ENCODE peak calls at places on chromosomes 2 and 18, in five cellular contexts. W is transverse colon, B is HL-60, R is stomach, Y is HCT116. E is an unnamed sample.

GRCh38 chr2:220226076-220226475 is 598.6 kb downstream of the SLC4A3 start:
- DNase-seq in W (no peak), B (no peak), R (no peak), Y (no peak), E (no peak)

GRCh38 chr18:25503567-25504081 is 151.7 kb upstream of the ZNF521 start:
- DNase-seq in W (peak), B (no peak), R (no peak), Y (peak), E (no peak)

GRCh38 chr2:136327162-136327852 is 209.4 kb upstream of the CXCR4 start:
- DNase-seq in W (peak), B (no peak), R (peak), Y (no peak), E (no peak)

GRCh38 chr2:131031431-131031841 is 61.8 kb downstream of the FAM168B start:
- DNase-seq in W (no peak), B (no peak), R (no peak), Y (no peak), E (no peak)

GRCh38 chr18:63253428-63254372 is 65.9 kb downstream of the BCL2 start:
- DNase-seq in W (no peak), B (peak), R (no peak), Y (no peak), E (peak)

GRCh38 chr18:77138270-77138669 is 5.7 kb upstream of the MBP start:
- DNase-seq in W (no peak), B (no peak), R (peak), Y (no peak), E (no peak)

GRCh38 chr18:21433436-21433835 is 167.1 kb downstream of the ESCO1 start:
- DNase-seq in W (no peak), B (no peak), R (no peak), Y (no peak), E (no peak)

GRCh38 chr2:54497738-54498680 is 41.9 kb downstream of the SPTBN1 start:
- DNase-seq in W (no peak), B (no peak), R (no peak), Y (no peak), E (no peak)

GRCh38 chr2:52465267-52465666 is 1302.3 kb upstream of the CHAC2 start:
- DNase-seq in W (no peak), B (no peak), R (no peak), Y (no peak), E (no peak)

GRCh38 chr2:233852056-233852455 is 2.3 kb downstream of the HJURP start:
- DNase-seq in W (no peak), B (peak), R (peak), Y (no peak), E (peak)

GRCh38 chr2:106642679-106643078 is 155.5 kb downstream of the CD8B2 start:
- DNase-seq in W (no peak), B (no peak), R (no peak), Y (no peak), E (no peak)

GRCh38 chr2:27961997-27962396 is 71.5 kb downstream of the BABAM2 start:
- DNase-seq in W (no peak), B (no peak), R (no peak), Y (no peak), E (no peak)

GRCh38 chr18:34978533-34978893 is 62.7 kb upstream of the MAPRE2 start:
- DNase-seq in W (no peak), B (no peak), R (no peak), Y (no peak), E (no peak)

GRCh38 chr2:215780891-215781290 is 232.5 kb downstream of the MREG start:
- DNase-seq in W (no peak), B (no peak), R (no peak), Y (no peak), E (no peak)

GRCh38 chr2:29463181-29463900 is 348.1 kb downstream of the CLIP4 start:
- DNase-seq in W (no peak), B (no peak), R (no peak), Y (no peak), E (no peak)

GRCh38 chr2:145811467-145812162 is 1291.7 kb upstream of the ZEB2 start:
- DNase-seq in W (no peak), B (peak), R (no peak), Y (no peak), E (no peak)

GRCh38 chr2:54708584-54709340 is 14.7 kb upstream of the EML6 start:
- DNase-seq in W (peak), B (no peak), R (peak), Y (no peak), E (no peak)

GRCh38 chr2:235499306-235499812 is 5.5 kb downstream of the AGAP1 start:
- DNase-seq in W (no peak), B (no peak), R (no peak), Y (no peak), E (no peak)

GRCh38 chr2:54149623-54150501 is 34.4 kb downstream of the ACYP2 start:
- DNase-seq in W (no peak), B (no peak), R (no peak), Y (no peak), E (no peak)

GRCh38 chr2:6880200-6880733 is 2.7 kb downstream of the RSAD2 start:
- DNase-seq in W (no peak), B (no peak), R (no peak), Y (no peak), E (no peak)

GRCh38 chr2:130840506-130840905 is 3.8 kb downstream of the ARHGEF4 start:
- DNase-seq in W (no peak), B (no peak), R (no peak), Y (no peak), E (no peak)

GRCh38 chr2:174788291-174788929 is 24.1 kb upstream of the CHRNA1 start:
- DNase-seq in W (no peak), B (no peak), R (no peak), Y (peak), E (peak)

GRCh38 chr18:36662000-36662399 is 166.8 kb downstream of the TPGS2 start:
- DNase-seq in W (peak), B (no peak), R (no peak), Y (no peak), E (no peak)

GRCh38 chr2:212034841-212035585 is 503.6 kb downstream of the ERBB4 start:
- DNase-seq in W (no peak), B (no peak), R (no peak), Y (no peak), E (no peak)

GRCh38 chr2:28399946-28400345 is 7.3 kb downstream of the FOSL2 start:
- DNase-seq in W (no peak), B (no peak), R (no peak), Y (no peak), E (no peak)

GRCh38 chr2:20067992-20068727 is 16.7 kb upstream of the LAPTM4A start:
- DNase-seq in W (no peak), B (no peak), R (no peak), Y (no peak), E (no peak)

GRCh38 chr2:98909381-98910211 is 26.4 kb downstream of the CRACDL start:
- DNase-seq in W (peak), B (no peak), R (peak), Y (no peak), E (peak)

GRCh38 chr18:48838166-48838775 is 112.5 kb downstream of the SMAD7 start:
- DNase-seq in W (no peak), B (no peak), R (no peak), Y (no peak), E (no peak)

GRCh38 chr2:9311488-9311887 is 104.9 kb downstream of the ASAP2 start:
- DNase-seq in W (peak), B (no peak), R (no peak), Y (no peak), E (no peak)

GRCh38 chr2:152925540-152926448 is 207.4 kb downstream of the ARL6IP6 start:
- DNase-seq in W (peak), B (peak), R (peak), Y (peak), E (no peak)

GRCh38 chr18:28905509-28905908 is 728.6 kb upstream of the CDH2 start:
- DNase-seq in W (no peak), B (no peak), R (no peak), Y (no peak), E (no peak)

GRCh38 chr18:50879302-50880107 is 587 bp downstream of the ME2 start:
- DNase-seq in W (peak), B (no peak), R (peak), Y (no peak), E (no peak)

GRCh38 chr2:108271691-108272253 is 16.9 kb upstream of the SULT1C2 start:
- DNase-seq in W (peak), B (no peak), R (no peak), Y (no peak), E (peak)

GRCh38 chr2:47177042-47177565 is 22.0 kb upstream of the STPG4 start:
- DNase-seq in W (no peak), B (no peak), R (no peak), Y (no peak), E (no peak)

GRCh38 chr2:230589497-230590015 is 123.1 kb upstream of the CAB39 start:
- DNase-seq in W (peak), B (peak), R (no peak), Y (no peak), E (no peak)

GRCh38 chr2:104004818-104005217 is 849.1 kb upstream of the POU3F3 start:
- DNase-seq in W (no peak), B (no peak), R (no peak), Y (no peak), E (no peak)

GRCh38 chr2:85712849-85713612 is 18.9 kb downstream of the GNLY start:
- DNase-seq in W (peak), B (no peak), R (peak), Y (no peak), E (no peak)

GRCh38 chr2:223108376-223109100 is 56.5 kb downstream of the KCNE4 start:
- DNase-seq in W (no peak), B (peak), R (no peak), Y (no peak), E (peak)

DNA sequence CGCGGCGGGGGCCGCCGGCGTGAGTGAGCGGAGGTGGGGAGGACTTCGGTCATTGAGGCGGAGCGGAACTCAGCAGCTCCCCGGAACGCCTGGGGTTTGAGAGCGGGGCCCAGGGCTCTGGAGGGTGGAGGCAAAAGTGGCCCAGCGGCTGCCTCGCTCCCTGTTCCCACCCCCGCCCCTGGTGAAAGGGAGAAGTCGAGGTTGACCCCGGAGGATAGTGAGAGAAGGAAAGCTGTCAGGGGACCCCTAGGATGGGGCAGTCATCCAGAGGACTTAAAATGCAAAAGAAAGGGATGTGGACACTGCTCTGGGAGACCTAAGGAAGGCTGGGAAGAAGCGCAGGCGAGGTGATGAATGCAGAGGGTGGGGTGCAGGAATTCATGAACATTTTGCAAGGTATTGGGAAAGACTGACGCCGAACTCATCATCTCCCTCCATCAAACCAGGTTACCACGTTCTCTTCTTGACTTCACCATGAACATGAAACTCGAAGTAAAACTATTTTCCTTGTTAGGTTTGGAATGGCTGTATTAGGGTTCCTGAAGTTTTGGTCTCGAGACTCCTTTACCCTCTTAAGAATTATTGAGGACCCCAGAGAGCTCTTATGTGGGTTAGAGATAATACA is 788 bp downstream of the MALT1 start:
- DNase-seq in W (peak), B (no peak), R (peak), Y (no peak), E (no peak)
- TF ChIP-seq POLR2AphosphoS5 in W (no peak), B (no peak), R (no peak), Y (no peak), E (no peak)

GRCh38 chr18:4807495-4808293 is 352.6 kb upstream of the DLGAP1 start:
- DNase-seq in W (no peak), B (no peak), R (no peak), Y (no peak), E (no peak)
- TF ChIP-seq POLR2AphosphoS5 in W (no peak), B (no peak), R (no peak), Y (no peak), E (no peak)

DNA sequence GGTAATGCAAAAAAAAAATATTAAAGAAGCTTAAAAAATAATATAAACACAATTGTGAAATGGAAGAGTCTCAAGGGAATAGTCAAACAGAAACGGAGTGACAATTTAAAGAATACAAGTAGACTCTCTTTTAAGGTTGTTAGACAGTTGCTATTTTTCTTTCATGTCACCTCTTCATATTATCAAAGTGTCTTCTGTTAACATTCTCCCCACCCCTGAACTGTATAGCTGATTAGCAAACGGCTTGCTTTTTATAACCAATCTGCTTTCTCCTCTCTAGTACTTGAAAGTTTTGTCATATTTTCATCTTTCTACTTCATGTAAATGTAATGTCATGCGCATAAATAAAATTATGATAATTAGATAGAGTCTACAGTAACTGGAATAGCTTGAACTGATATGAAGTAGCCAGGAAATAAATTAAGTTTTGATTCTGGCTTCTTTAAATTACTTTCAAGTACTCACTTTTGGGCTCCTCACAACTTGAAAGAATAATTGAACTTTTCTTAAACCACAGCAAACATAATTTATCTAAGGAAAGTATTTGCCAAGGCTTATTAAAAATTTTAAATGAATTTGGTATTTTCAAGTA is 36.9 kb downstream of the BARD1 start:
- DNase-seq in W (no peak), B (no peak), R (no peak), Y (no peak), E (no peak)
- TF ChIP-seq POLR2AphosphoS5 in W (no peak), B (no peak), R (no peak), Y (no peak), E (no peak)

GRCh38 chr2:142621287-142621686 is 256.2 kb upstream of the KYNU start:
- DNase-seq in W (no peak), B (no peak), R (no peak), Y (no peak), E (no peak)
- TF ChIP-seq POLR2AphosphoS5 in W (no peak), B (no peak), R (no peak), Y (no peak), E (no peak)

GRCh38 chr2:208294482-208295024 is 28.5 kb downstream of the PIKFYVE start:
- DNase-seq in W (no peak), B (no peak), R (no peak), Y (no peak), E (no peak)
- TF ChIP-seq POLR2AphosphoS5 in W (no peak), B (no peak), R (no peak), Y (no peak), E (no peak)

GRCh38 chr2:42918041-42918440 is 125.7 kb upstream of the HAAO start:
- DNase-seq in W (no peak), B (no peak), R (no peak), Y (no peak), E (no peak)

GRCh38 chr2:42918671-42919335 is 126.4 kb upstream of the HAAO start:
- DNase-seq in W (no peak), B (no peak), R (no peak), Y (no peak), E (no peak)

GRCh38 chr2:42914860-42915259 is 122.5 kb upstream of the HAAO start:
- DNase-seq in W (no peak), B (no peak), R (no peak), Y (no peak), E (no peak)

GRCh38 chr2:42916394-42916793 is 124.0 kb upstream of the HAAO start:
- DNase-seq in W (no peak), B (no peak), R (no peak), Y (no peak), E (no peak)

DNA sequence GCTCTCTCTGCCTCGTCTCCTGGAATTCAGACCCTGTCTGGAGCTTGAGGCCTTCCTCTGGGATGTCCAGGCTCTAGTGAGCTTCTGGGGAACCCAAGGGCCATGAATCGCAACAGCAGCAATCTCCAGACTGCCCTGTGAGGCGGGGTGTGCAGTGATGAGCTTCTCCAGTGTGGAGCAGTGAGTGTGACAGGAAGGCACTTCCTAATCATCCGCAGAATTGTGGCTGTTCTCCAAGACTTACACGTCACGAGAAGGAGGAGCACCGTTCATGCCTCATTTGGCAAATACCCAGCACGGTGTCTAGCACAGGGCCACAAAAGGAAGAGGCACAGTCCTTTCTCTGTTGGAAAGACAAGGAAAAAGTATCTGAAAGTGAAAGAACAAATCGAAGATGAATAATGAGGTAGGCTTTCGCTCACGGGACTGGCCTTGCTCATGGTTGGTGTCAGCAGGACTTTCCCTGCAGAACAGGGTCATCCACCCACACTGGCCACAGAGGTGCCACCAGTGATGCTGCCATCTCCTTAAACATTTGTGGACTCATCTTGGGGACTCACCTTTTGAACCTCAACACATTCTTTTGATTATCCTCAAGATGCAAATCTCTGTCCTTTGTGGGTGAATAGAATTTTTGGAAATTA is 125.1 kb upstream of the HAAO start:
- DNase-seq in W (peak), B (no peak), R (no peak), Y (no peak), E (no peak)
- TF ChIP-seq POLR2AphosphoS5 in W (no peak), B (no peak), R (no peak), Y (no peak), E (peak)

DNA sequence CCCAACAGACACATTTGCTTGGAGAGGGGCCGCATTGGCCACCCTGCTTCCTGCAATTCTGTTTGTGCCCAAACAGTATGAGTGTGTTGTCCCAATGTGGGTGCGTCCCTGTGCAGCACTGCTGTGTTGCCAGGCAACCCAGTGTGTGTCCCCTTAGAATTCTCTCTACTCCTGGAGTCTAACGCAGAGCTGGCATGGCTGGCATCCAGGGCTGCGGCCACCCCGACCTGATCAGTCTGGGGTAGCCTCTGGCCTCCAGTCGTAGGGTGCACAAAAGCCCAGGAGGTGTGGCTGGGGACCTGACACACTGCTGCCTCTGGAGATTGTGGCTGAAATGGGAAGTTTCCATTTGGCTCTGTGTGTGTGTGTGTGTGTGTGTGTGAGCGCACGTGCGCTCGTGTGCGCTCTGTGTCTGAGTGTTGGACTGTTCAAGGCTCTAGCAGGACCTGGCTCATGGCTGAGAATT is 48.0 kb downstream of the TEX44 start:
- DNase-seq in W (peak), B (peak), R (peak), Y (peak), E (no peak)
- TF ChIP-seq POLR2AphosphoS5 in W (no peak), B (peak), R (no peak), Y (peak), E (peak)

GRCh38 chr2:240645346-240646060 is 20.2 kb downstream of the GPR35 start:
- DNase-seq in W (no peak), B (no peak), R (no peak), Y (no peak), E (no peak)

GRCh38 chr2:240644171-240644651 is 18.9 kb downstream of the GPR35 start:
- DNase-seq in W (no peak), B (no peak), R (peak), Y (no peak), E (peak)

GRCh38 chr2:240646061-240646899 is 21.0 kb downstream of the GPR35 start:
- DNase-seq in W (no peak), B (peak), R (peak), Y (no peak), E (peak)

GRCh38 chr2:240643811-240644150 is 18.5 kb downstream of the GPR35 start:
- DNase-seq in W (no peak), B (no peak), R (peak), Y (no peak), E (peak)

DNA sequence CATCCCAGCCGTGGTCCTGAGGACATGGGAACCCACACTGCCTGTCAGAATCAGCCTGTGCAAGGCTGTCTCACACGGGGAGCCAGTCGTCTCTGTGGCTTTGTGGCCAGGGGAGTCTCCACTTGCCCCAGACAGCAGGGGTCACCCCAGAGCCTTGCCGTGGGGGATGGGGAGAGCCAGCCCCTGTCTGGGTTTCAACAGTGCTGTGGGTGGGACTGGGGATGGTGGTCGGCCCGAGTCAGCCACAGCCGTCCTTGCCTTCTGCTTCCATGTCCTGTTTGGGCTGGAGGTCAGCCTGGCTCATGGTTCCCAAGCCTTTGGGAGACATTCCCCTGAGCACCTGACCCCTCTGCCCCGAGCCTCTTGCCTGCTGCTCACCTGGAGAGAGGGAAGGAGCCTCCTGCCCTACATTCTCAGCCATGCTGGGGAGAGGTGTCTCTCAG is 19.6 kb downstream of the GPR35 start:
- DNase-seq in W (no peak), B (no peak), R (peak), Y (no peak), E (peak)
- TF ChIP-seq POLR2AphosphoS5 in W (no peak), B (no peak), R (no peak), Y (no peak), E (no peak)

E was measured in esophagus muscularis mucosa.